ENCODE peak calls at places on chromosomes 5 and 9, in five cellular contexts. T is HepG2, N is GM12878, P is K562, Q is HCT116. C is an unnamed sample. For H3K36me3, the result is how much of the 10 kb centered on the place peaks cover.

GRCh38 chr9:89533396-89534187 is 35.7 kb upstream of the SEMA4D start:
- ATAC-seq in P (no peak), T (no peak), N (no peak), Q (no peak), C (no peak)

GRCh38 chr9:127960410-127961165 is 20.2 kb downstream of the EEIG1 start:
- ATAC-seq in T (no peak), P (peak), N (no peak), Q (no peak), C (no peak)

GRCh38 chr9:108142504-108143201 is 653.1 kb upstream of the KLF4 start:
- ATAC-seq in T (peak), Q (no peak), P (peak), N (no peak), C (peak)

GRCh38 chr9:34707130-34707529 is 2.8 kb downstream of the CCL21 start:
- ATAC-seq in P (no peak), N (no peak), T (no peak), Q (no peak), C (no peak)

GRCh38 chr5:146340260-146341081 is 1.8 kb downstream of the POU4F3 start:
- ATAC-seq in T (peak), Q (no peak), P (peak), N (no peak), C (no peak)

GRCh38 chr5:100890514-100891008 is 12.5 kb downstream of the ST8SIA4 start:
- ATAC-seq in Q (no peak), T (no peak), N (peak), P (no peak), C (no peak)

GRCh38 chr9:70161414-70161732 is 97.4 kb upstream of the SMC5 start:
- ATAC-seq in N (no peak), P (no peak), T (no peak), Q (no peak), C (no peak)

GRCh38 chr5:150189728-150190502 is at the start of gene SLC6A7:
- ATAC-seq in Q (no peak), P (no peak), N (no peak), T (no peak), C (no peak)

GRCh38 chr5:139708877-139709586 is 60.9 kb downstream of the CXXC5 start:
- ATAC-seq in T (peak), Q (peak), N (peak), P (peak), C (peak)

GRCh38 chr9:113493080-113493615 is 29.6 kb downstream of the RGS3 start:
- ATAC-seq in N (no peak), T (no peak), P (no peak), Q (no peak), C (no peak)

GRCh38 chr5:117539692-117540091 is 965.1 kb upstream of the SEMA6A start:
- ATAC-seq in T (no peak), Q (no peak), N (no peak), P (no peak), C (no peak)

GRCh38 chr9:96071245-96072124 is 196.0 kb downstream of the ERCC6L2 start:
- ATAC-seq in T (peak), N (peak), P (peak), Q (peak), C (no peak)

GRCh38 chr9:81716409-81716808 is 27.1 kb upstream of the TLE1 start:
- ATAC-seq in N (no peak), T (no peak), P (no peak), Q (no peak), C (no peak)

DNA sequence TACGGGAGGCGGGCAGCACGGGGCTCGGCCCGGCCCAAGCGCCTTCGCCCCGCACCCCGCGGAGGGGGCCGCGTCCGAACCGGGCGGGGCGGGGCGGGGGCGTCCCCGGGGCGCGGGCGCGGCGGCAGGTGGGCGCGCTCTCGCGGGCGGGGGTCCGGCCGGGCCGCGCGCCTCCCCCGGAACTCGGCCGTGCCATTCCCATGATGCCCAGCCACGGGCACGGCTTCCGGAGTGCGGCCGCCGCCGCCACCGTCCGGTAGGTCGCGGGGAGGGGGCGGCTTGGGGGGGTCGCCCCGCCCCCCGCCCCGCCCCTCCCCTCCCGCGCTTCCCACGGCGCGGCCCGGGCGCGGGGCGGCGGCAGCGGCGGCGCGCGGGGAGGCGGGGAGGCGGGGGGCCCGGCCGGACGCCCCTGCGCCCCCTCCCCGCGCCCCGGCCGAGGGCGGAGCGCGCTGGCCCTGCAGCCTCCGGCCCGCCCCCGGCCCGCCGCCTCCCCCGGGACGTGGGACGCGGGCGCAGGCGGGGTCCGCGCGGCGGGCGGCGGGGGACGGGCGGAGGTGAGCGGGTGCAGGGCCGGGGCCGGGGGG is at the start of gene PPP1R26:
- ATAC-seq in Q (peak), T (no peak), P (no peak), N (no peak), C (peak)
- TF ChIP-seq POLR2A in Q (peak), T (no peak), P (no peak), N (no peak), C (no peak)

GRCh38 chr5:109862301-109862700 is 172.6 kb downstream of the MAN2A1 start:
- ATAC-seq in P (no peak), Q (no peak), N (no peak), T (no peak), C (no peak)
- H3K36me3 ChIP-seq in P (half or more), Q (under half), N (under half), T (half or more), C (under half)

GRCh38 chr9:13278368-13279246 is 885 bp downstream of the MPDZ start:
- ATAC-seq in Q (no peak), T (peak), N (no peak), P (peak), C (peak)
- TF ChIP-seq POLR2AphosphoS5 in Q (no peak), T (no peak), N (no peak), P (no peak), C (peak)

GRCh38 chr9:136685792-136686533 is 1.3 kb downstream of the AGPAT2 start:
- ATAC-seq in Q (no peak), T (peak), N (peak), P (peak), C (no peak)

GRCh38 chr9:136687721-136688223 is 515 bp upstream of the AGPAT2 start:
- ATAC-seq in P (peak), N (peak), Q (peak), T (no peak), C (peak)

GRCh38 chr9:136688274-136689107 is 1.2 kb upstream of the AGPAT2 start:
- ATAC-seq in P (no peak), T (no peak), N (peak), Q (no peak), C (no peak)

GRCh38 chr9:136686534-136686793 is 793 bp downstream of the AGPAT2 start:
- ATAC-seq in N (peak), T (no peak), P (peak), Q (no peak), C (no peak)

DNA sequence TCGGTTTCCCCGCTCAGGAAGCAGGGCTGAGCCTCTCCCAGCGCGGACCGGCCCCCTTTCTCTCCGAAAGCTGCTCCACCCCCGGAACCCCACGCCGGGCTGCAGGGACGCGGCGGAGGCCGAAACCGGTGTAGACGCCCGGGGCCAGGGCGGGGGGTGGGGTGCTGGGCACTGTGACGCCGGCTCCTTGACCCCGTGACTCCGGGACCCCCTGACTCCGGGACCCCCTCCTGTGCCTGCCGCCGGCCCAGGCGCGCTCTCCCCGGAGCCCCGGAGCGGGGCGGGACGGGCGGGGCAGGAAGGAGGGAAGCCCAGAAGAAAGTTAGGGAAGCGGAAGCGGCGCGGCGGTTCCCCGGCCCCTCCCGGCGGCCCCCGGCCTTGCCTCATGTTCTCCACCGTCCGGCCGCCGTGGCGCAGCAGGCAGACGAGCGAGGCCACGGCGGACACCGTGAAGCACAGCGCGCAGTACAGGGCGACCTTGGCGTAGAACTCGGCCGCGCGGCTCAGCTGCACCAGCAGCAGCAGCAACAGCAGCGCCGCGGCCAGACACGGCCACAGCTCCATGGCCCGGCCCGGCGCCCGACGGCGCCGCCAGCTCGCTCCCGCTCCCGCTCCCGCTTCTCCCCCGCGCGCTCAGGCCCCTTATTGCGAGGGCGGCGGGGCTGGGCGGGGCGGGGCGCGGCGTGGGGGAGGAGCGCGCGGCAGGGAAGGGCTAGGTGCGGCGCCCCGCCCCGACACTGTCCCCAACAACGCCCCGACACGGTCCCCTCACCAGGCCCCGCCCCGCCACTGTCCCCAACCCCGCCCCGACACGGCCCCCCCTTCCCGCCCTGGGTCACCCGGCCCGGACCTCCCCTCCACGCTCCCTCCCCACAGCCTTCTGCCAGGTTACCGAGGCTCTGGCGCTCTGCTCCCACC is at the start of gene AGPAT2:
- ATAC-seq in P (peak), Q (peak), T (peak), N (peak), C (peak)
- TF ChIP-seq POLR2A in P (peak), Q (peak), T (no peak), N (peak), C (peak)

DNA sequence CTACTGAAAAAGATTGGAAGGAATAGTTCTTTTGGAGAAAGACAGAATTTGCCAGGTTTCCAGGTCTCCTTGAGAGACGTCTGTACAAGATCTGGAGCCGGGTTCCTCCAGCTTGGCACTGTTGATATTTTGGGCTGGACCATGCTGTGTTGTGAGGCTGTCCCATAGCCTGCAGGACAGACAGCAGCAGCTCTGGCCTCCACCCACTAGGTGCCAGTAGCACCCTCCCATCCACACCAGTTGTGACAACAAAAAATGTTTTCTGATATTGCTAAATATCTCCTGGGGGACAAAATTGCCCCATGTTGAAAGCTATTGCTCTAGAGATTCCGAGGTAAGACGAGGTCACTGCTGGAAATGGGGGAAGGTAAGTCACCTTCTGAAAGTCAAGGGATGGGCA is 287.7 kb upstream of the DAP start:
- ATAC-seq in N (peak), T (peak), Q (peak), P (peak), C (no peak)
- H3K36me3 ChIP-seq in N (under half), T (under half), Q (under half), P (under half), C (under half)